ENCODE peak calls at places on chromosomes 7 and 10, in four cellular contexts. I is IMR-90, Y is H1, A is neuronal stem cell. M is an unnamed sample. For H3K9me3, the result is how much of the 10 kb centered on the place peaks cover.

GRCh38 chr10:85100495-85100894 is 772.1 kb downstream of the CCSER2 start:
- DNase-seq in I (no peak), Y (no peak), A (no peak), M (no peak)

GRCh38 chr10:104806791-104807190 is 165.7 kb downstream of the SORCS3 start:
- DNase-seq in I (no peak), Y (no peak), A (no peak), M (no peak)

GRCh38 chr7:45099891-45100760 is 11.4 kb upstream of the NACAD start:
- DNase-seq in I (no peak), Y (no peak), A (no peak), M (no peak)

GRCh38 chr7:2247141-2247985 is 5.3 kb downstream of the NUDT1 start:
- DNase-seq in I (no peak), Y (peak), A (no peak), M (peak)

GRCh38 chr10:5419466-5420094 is 7.2 kb downstream of the NET1 start:
- DNase-seq in I (no peak), Y (no peak), A (no peak), M (no peak)

GRCh38 chr7:46317256-46317655 is 396.2 kb upstream of the IGFBP3 start:
- DNase-seq in I (peak), Y (no peak), A (no peak), M (no peak)

GRCh38 chr7:93575555-93576397 is 1.3 kb upstream of the CALCR start:
- DNase-seq in I (no peak), Y (peak), A (no peak), M (peak)

GRCh38 chr10:86334515-86335085 is 32.0 kb downstream of the GRID1 start:
- DNase-seq in I (no peak), Y (no peak), A (no peak), M (peak)

GRCh38 chr10:31838065-31838464 is 90.6 kb downstream of the ARHGAP12 start:
- DNase-seq in I (no peak), Y (no peak), A (no peak), M (no peak)

GRCh38 chr7:114934758-114935157 is 12.9 kb downstream of the MDFIC start:
- DNase-seq in I (no peak), Y (no peak), A (no peak), M (no peak)

GRCh38 chr10:62648941-62649340 is 155.6 kb upstream of the ADO start:
- DNase-seq in I (no peak), Y (no peak), A (no peak), M (no peak)

GRCh38 chr10:132186488-132187413 is at the start of gene DPYSL4:
- DNase-seq in I (no peak), Y (peak), A (no peak), M (no peak)

GRCh38 chr7:143299840-143300239 is 11.7 kb downstream of the CASP2 start:
- DNase-seq in I (no peak), Y (peak), A (no peak), M (peak)

GRCh38 chr7:1964913-1965578 is 267.7 kb downstream of the MAD1L1 start:
- DNase-seq in I (no peak), Y (no peak), A (no peak), M (no peak)

GRCh38 chr7:134890246-134891240 is 95.8 kb upstream of the AGBL3 start:
- DNase-seq in I (peak), Y (no peak), A (no peak), M (no peak)

GRCh38 chr10:4265964-4266363 is 481.0 kb upstream of the KLF6 start:
- DNase-seq in I (no peak), Y (no peak), A (no peak), M (no peak)

GRCh38 chr7:75623390-75624133 is 115.2 kb downstream of the HIP1 start:
- DNase-seq in I (peak), Y (no peak), A (no peak), M (no peak)

DNA sequence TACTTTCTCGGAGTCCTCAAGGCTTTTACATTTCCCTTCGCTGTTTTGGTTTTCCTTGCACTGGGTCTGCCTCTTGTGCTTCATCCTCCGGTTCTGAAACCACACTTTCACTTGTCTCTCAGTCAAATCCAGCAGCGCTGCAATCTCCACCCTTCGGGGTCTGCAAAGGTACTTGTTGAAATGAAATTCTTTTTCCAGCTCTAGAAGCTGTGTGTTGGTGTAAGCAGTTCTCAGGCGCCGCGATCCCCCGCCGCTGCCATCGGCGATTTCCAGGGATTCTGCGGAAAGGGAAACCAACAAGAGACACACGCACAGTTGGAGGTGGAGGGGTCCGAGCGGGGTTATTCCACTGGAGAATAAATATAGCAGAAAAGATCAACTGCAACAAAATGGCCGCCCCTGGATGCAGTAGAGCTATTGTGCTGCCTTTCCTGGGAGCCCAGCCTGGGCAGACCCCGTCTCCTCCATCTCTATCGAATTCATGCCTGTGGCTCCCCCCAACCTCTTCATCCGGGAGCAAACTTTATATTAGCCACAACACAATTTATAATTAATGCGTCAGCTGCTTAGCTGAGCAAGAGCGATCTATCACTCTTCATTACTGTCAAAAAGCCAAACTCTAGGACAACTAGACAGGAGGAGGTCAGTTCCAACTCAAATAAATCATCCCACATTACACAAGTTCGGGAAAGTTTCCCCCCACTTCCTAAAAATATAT is 1.1 kb downstream of the HOXA2 start:
- DNase-seq in I (peak), Y (no peak), A (no peak), M (no peak)
- H3K4ac ChIP-seq in I (peak), Y (no peak), A (no peak), M (no peak)

DNA sequence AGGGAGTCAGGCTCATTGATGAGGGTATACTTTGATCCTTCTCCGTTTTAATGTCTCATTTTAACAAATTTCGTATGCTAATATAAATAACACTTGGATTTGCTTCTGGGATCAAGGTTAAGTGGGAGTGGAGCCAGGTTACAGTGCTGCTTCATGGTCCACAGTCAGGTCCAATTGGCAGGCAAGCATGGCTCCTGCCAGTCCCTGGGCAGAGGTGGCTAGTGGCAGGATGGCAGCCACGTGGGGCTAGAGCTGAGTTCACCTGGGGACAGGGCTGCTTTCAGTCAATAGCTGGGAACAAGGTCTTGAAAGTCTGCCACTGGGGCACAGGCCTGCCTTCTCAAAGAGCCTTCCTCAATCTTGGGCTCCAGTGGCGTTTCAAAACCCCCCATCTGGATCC is 16.0 kb upstream of the VWA2 start:
- DNase-seq in I (no peak), Y (no peak), A (no peak), M (no peak)
- H3K9me3 ChIP-seq in I (under half), Y (under half), A (under half), M (under half)

GRCh38 chr10:112607506-112607905 is 160.5 kb downstream of the VTI1A start:
- DNase-seq in I (no peak), Y (no peak), A (no peak), M (no peak)
- H3K4ac ChIP-seq in I (no peak), Y (no peak), A (no peak), M (no peak)

DNA sequence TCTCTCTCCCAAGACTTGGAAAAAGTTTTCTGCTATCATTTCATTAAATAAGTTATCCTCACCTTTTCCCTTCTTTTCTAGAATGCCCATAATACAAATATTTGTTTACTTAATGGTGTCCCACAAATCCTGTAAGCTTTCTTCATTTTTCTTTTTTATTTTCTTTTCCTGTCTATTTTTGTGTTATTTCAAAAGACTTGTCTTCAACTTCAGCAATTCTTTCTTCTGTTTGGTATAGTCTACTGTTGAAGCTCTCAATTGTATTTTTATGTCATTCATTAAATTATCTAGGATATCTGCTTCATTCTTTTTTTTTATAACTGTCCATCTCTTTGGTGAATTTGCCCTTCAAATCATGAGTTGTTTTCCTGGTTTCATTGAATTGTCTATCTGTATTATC is 25.1 kb upstream of the PLA2G12B start:
- DNase-seq in I (no peak), Y (no peak), A (no peak), M (no peak)
- H3K9me3 ChIP-seq in I (under half), Y (under half), A (under half), M (under half)

GRCh38 chr10:113987156-113987555 is 56.5 kb upstream of the ADRB1 start:
- DNase-seq in I (no peak), Y (no peak), A (no peak), M (no peak)

GRCh38 chr10:113987805-113988204 is 55.9 kb upstream of the ADRB1 start:
- DNase-seq in I (no peak), Y (no peak), A (no peak), M (no peak)

GRCh38 chr10:113986316-113986715 is 57.4 kb upstream of the ADRB1 start:
- DNase-seq in I (no peak), Y (no peak), A (no peak), M (no peak)

GRCh38 chr10:113983552-113983951 is 60.1 kb upstream of the ADRB1 start:
- DNase-seq in I (no peak), Y (no peak), A (no peak), M (no peak)

DNA sequence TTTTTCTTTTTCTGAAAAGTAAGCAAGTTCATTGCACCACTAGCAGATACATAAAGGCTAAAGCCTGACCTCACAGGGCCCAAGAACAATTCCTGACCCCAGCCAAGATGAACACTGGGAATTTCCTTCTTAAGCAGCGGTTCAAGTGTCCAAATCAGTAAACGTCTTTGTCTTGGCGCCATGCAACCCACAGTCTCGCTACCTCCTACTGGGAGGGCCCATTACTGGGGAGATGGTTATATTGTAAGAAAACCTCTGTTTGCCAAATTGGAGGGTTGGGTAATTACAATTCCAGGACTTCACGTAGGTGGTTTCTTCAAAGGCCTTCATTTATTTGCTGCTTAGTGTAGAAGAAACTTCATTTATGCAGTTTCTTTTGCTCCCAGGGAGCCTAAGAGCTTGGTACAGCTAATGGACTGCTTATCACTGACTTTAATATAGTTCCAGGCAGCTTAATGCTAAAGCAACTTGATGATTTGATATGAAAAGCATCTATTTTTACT is 58.3 kb upstream of the ADRB1 start:
- DNase-seq in I (no peak), Y (no peak), A (no peak), M (no peak)
- H3K4ac ChIP-seq in I (no peak), Y (no peak), A (no peak), M (no peak)

GRCh38 chr7:158141221-158141582 is 446.4 kb downstream of the PTPRN2 start:
- DNase-seq in I (no peak), Y (no peak), A (no peak), M (no peak)

GRCh38 chr7:158142657-158143056 is 445.0 kb downstream of the PTPRN2 start:
- DNase-seq in I (no peak), Y (no peak), A (no peak), M (no peak)

GRCh38 chr7:158141806-158142518 is 445.7 kb downstream of the PTPRN2 start:
- DNase-seq in I (no peak), Y (no peak), A (no peak), M (no peak)

GRCh38 chr7:158145370-158145769 is 442.3 kb downstream of the PTPRN2 start:
- DNase-seq in I (no peak), Y (no peak), A (no peak), M (no peak)

DNA sequence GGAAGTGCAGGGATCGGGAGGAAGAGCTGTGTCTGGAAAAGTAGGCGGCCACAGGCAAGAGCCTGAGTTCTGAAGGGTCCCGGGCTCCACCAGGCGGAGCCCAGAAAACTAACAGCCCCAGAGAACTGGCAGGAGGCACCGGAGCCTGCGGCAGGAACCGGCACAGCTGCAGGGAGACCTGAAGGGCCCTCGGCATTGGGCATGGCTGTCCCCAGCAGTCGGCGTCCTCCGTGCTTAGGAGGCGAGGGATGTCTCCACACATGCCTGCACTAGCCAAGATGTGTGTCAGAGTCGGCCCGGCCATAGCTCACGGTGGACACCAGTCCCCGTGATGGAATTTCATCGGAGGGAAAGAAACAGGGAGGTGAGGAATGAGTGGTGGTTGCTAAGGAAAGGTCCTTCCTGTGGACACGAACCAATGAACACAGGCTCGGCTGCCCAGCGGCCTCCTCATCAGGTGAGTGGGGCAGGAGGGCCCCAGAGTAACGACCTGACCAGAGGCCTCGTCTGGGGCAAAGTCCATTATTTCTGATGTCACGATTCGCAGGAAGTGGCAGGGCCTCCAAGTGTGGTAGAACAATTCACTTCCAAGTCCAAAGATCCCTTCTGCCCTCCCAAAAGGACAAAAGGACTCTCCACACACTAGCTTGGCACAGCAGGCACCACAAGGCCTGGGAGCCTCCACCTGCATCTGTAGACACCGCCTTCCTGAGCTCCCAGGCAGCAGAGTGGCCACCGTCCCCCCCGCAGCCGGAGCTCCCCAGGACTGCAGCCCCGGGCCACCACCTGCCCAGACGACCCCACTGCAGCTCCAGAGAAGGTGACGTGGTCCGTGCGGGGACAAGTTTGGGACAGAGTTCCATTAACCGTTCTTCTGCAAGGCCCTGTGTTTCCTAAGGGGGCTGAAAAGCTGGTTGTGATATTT is 444.2 kb downstream of the PTPRN2 start:
- DNase-seq in I (no peak), Y (no peak), A (no peak), M (no peak)
- H3K9me3 ChIP-seq in I (half or more), Y (half or more), A (under half), M (under half)

GRCh38 chr7:155344618-155345433 is 47.1 kb downstream of the INSIG1 start:
- DNase-seq in I (peak), Y (peak), A (peak), M (peak)
- H3K4ac ChIP-seq in I (no peak), Y (no peak), A (peak), M (no peak)

GRCh38 chr7:5065107-5065407 is 19.4 kb downstream of the RBAK start:
- DNase-seq in I (no peak), Y (no peak), A (no peak), M (no peak)
- H3K9me3 ChIP-seq in I (half or more), Y (half or more), A (under half), M (half or more)

GRCh38 chr7:25843467-25843866 is 308.5 kb upstream of the NFE2L3 start:
- DNase-seq in I (no peak), Y (no peak), A (no peak), M (no peak)
- H3K4ac ChIP-seq in I (no peak), Y (no peak), A (no peak), M (no peak)

DNA sequence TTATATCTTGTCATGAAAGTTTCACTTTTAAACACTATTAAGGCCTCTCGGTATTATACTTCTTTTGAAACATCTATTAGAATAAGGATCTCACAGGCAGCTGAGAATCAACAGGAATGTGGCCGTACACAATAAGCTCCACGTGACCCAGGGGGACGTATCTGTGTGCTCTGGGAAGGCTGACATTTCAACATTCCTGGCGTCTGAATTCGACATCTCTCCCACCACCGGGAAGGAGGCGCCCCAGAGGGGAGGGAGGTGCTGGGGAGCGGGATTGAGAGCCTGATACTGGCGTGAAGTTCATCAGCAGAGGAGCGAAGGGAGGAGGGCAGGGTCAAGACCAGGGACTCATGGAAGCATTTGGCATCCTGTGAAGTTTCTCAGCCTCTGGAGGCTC is 401.3 kb downstream of the DNAJB6 start:
- DNase-seq in I (no peak), Y (peak), A (peak), M (peak)
- H3K9me3 ChIP-seq in I (under half), Y (under half), A (under half), M (under half)

M was measured in H9.